ENCODE peak calls at places on chromosomes 1 and 21, in eight cellular contexts. K, C, H, Y, A, G, B and I are unnamed samples.

GRCh38 chr1:246875041-246876026 is 56.4 kb downstream of the AHCTF1 start:
- DNase-seq in K (no peak), C (peak), H (no peak), Y (peak), A (peak), G (no peak), B (no peak), I (no peak)

GRCh38 chr1:161182214-161182613 is 4.9 kb upstream of the B4GALT3 start:
- DNase-seq in K (no peak), C (peak), H (no peak), Y (peak), A (no peak), G (peak), B (peak), I (peak)

GRCh38 chr1:201753492-201753891 is 75.5 kb upstream of the IPO9 start:
- DNase-seq in K (no peak), C (no peak), H (no peak), Y (no peak), A (no peak), G (no peak), B (no peak), I (no peak)

GRCh38 chr1:117646007-117646913 is 40.4 kb downstream of the TENT5C start:
- DNase-seq in K (no peak), C (no peak), H (no peak), Y (peak), A (no peak), G (no peak), B (no peak), I (no peak)

GRCh38 chr1:18564661-18565060 is 66.0 kb upstream of the PAX7 start:
- DNase-seq in K (no peak), C (no peak), H (no peak), Y (no peak), A (no peak), G (no peak), B (no peak), I (no peak)

GRCh38 chr1:201826830-201827229 is 2.1 kb upstream of the IPO9 start:
- DNase-seq in K (no peak), C (no peak), H (no peak), Y (peak), A (peak), G (no peak), B (no peak), I (no peak)

GRCh38 chr1:81801032-81801833 is 499 bp downstream of the ADGRL2 start:
- DNase-seq in K (no peak), C (peak), H (peak), Y (peak), A (peak), G (peak), B (no peak), I (peak)

GRCh38 chr1:231192620-231193163 is 30.8 kb downstream of the TRIM67 start:
- DNase-seq in K (peak), C (no peak), H (peak), Y (peak), A (no peak), G (no peak), B (no peak), I (no peak)

GRCh38 chr1:44652445-44653106 is 21.7 kb downstream of the TMEM53 start:
- DNase-seq in K (peak), C (peak), H (peak), Y (peak), A (peak), G (peak), B (peak), I (peak)

GRCh38 chr21:14755086-14755485 is 209.0 kb upstream of the SAMSN1 start:
- DNase-seq in K (no peak), C (no peak), H (no peak), Y (no peak), A (no peak), G (no peak), B (no peak), I (no peak)

GRCh38 chr1:47818682-47819502 is 178.3 kb downstream of the TRABD2B start:
- DNase-seq in K (no peak), C (peak), H (no peak), Y (no peak), A (peak), G (no peak), B (no peak), I (peak)

GRCh38 chr1:203178083-203178482 is 2.5 kb upstream of the MYBPH start:
- DNase-seq in K (no peak), C (no peak), H (no peak), Y (no peak), A (peak), G (no peak), B (no peak), I (no peak)

GRCh38 chr1:48674641-48675040 is 102.0 kb downstream of the BEND5 start:
- DNase-seq in K (no peak), C (no peak), H (no peak), Y (peak), A (peak), G (no peak), B (no peak), I (no peak)

GRCh38 chr1:159334797-159335196 is 32.7 kb downstream of the FCER1A start:
- DNase-seq in K (no peak), C (no peak), H (no peak), Y (no peak), A (no peak), G (no peak), B (no peak), I (no peak)

GRCh38 chr1:53580009-53580400 is 120.8 kb downstream of the DMRTB1 start:
- DNase-seq in K (no peak), C (no peak), H (no peak), Y (no peak), A (no peak), G (no peak), B (no peak), I (peak)

GRCh38 chr1:109677459-109677858 is 9.6 kb downstream of the GSTM2 start:
- DNase-seq in K (no peak), C (no peak), H (no peak), Y (no peak), A (no peak), G (no peak), B (no peak), I (no peak)

GRCh38 chr1:167442142-167442848 is 76.0 kb downstream of the CD247 start:
- DNase-seq in K (peak), C (peak), H (peak), Y (peak), A (peak), G (peak), B (peak), I (peak)

GRCh38 chr1:220879509-220880366 is 495 bp downstream of the HLX start:
- DNase-seq in K (no peak), C (no peak), H (peak), Y (peak), A (no peak), G (peak), B (no peak), I (peak)

GRCh38 chr1:231856894-231857293 is 230.3 kb downstream of the DISC1 start:
- DNase-seq in K (no peak), C (no peak), H (no peak), Y (no peak), A (no peak), G (no peak), B (no peak), I (no peak)

GRCh38 chr1:64539808-64540207 is 69.9 kb downstream of the CACHD1 start:
- DNase-seq in K (no peak), C (no peak), H (peak), Y (peak), A (peak), G (peak), B (no peak), I (peak)

GRCh38 chr1:74679811-74680210 is 6.2 kb upstream of the ERICH3 start:
- DNase-seq in K (no peak), C (no peak), H (no peak), Y (no peak), A (no peak), G (no peak), B (no peak), I (no peak)

GRCh38 chr1:243968413-243968812 is 82.7 kb upstream of the ZBTB18 start:
- DNase-seq in K (no peak), C (peak), H (no peak), Y (no peak), A (peak), G (no peak), B (no peak), I (no peak)

GRCh38 chr1:111586112-111586511 is 33.5 kb upstream of the RAP1A start:
- DNase-seq in K (no peak), C (no peak), H (no peak), Y (no peak), A (no peak), G (no peak), B (no peak), I (no peak)

GRCh38 chr1:151953409-151954094 is 40.1 kb downstream of the S100A10 start:
- DNase-seq in K (no peak), C (no peak), H (no peak), Y (no peak), A (no peak), G (no peak), B (no peak), I (no peak)

GRCh38 chr21:36713746-36714145 is 14.8 kb downstream of the SIM2 start:
- DNase-seq in K (no peak), C (no peak), H (no peak), Y (no peak), A (no peak), G (no peak), B (no peak), I (no peak)

GRCh38 chr1:53860967-53861411 is 22.9 kb upstream of the NDC1 start:
- DNase-seq in K (peak), C (peak), H (no peak), Y (peak), A (peak), G (no peak), B (peak), I (no peak)

GRCh38 chr1:64315402-64315801 is 112.0 kb downstream of the UBE2U start:
- DNase-seq in K (no peak), C (no peak), H (no peak), Y (no peak), A (no peak), G (no peak), B (no peak), I (no peak)

GRCh38 chr1:43885311-43885801 is 48.2 kb upstream of the ARTN start:
- DNase-seq in K (no peak), C (no peak), H (no peak), Y (no peak), A (no peak), G (no peak), B (no peak), I (no peak)

GRCh38 chr1:10897321-10897980 is 101.0 kb upstream of the CASZ1 start:
- DNase-seq in K (no peak), C (no peak), H (no peak), Y (no peak), A (no peak), G (no peak), B (no peak), I (no peak)

GRCh38 chr21:29657228-29657989 is 282.4 kb downstream of the GRIK1 start:
- DNase-seq in K (no peak), C (no peak), H (no peak), Y (no peak), A (no peak), G (no peak), B (no peak), I (no peak)

GRCh38 chr1:199706826-199707606 is 320.5 kb upstream of the NR5A2 start:
- DNase-seq in K (no peak), C (no peak), H (no peak), Y (no peak), A (no peak), G (no peak), B (no peak), I (no peak)

GRCh38 chr21:14977814-14978213 is 87.0 kb downstream of the NRIP1 start:
- DNase-seq in K (no peak), C (no peak), H (no peak), Y (no peak), A (no peak), G (no peak), B (no peak), I (no peak)

GRCh38 chr1:77802026-77802425 is 22.6 kb downstream of the MIGA1 start:
- DNase-seq in K (no peak), C (no peak), H (no peak), Y (no peak), A (no peak), G (no peak), B (no peak), I (no peak)

GRCh38 chr1:183810172-183810571 is 5.3 kb downstream of the RGL1 start:
- DNase-seq in K (no peak), C (no peak), H (no peak), Y (no peak), A (peak), G (no peak), B (no peak), I (no peak)

GRCh38 chr1:228073061-228073869 is 9.2 kb upstream of the ARF1 start:
- DNase-seq in K (no peak), C (no peak), H (peak), Y (no peak), A (no peak), G (no peak), B (no peak), I (no peak)

GRCh38 chr1:39413902-39414528 is 77.4 kb upstream of the BMP8A start:
- DNase-seq in K (no peak), C (no peak), H (no peak), Y (no peak), A (no peak), G (no peak), B (no peak), I (no peak)

DNA sequence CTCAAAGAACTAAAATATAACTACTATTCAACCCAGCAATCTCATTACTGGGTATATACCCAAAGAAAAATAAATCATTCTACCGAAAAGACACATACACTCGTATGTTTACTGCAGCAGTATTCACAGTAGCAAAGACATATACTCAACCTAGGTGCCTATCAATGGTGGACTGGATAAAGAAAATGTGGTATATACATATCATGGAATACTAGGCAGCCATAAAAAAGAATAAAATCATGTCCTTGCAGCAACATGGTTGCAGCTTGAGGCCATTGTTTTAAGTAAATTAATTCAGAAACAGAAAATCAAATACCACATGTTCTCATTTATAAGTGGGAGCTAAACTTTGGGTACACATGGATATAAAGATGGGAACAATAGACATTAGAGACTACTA is 266.2 kb upstream of the POU3F1 start:
- DNase-seq in K (no peak), C (no peak), H (no peak), Y (no peak), A (no peak), G (no peak), B (no peak), I (no peak)
- H3K27ac ChIP-seq in K (no peak), C (no peak), H (no peak), Y (no peak), A (no peak), G (no peak), B (no peak), I (no peak)

DNA sequence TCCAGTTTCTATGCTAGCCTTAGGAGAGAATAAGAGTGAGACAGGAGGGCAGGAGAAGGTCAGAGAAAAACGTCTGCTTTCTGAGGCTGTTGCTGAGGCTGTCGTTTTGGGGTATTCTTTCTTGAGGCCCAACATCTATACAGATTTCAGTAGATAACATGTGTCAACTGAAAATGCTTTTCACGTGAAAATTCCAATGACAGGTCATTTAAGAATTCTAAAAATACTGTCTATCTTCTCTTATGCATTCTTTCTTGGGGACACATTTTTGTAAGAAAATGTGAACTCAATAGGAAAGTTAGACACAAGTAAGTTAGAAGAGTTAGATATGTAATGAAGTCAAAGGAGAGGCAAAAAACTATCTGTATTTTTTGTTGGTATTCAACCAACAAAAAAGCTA is 150.8 kb downstream of the TGFB2 start:
- DNase-seq in K (no peak), C (peak), H (no peak), Y (no peak), A (no peak), G (no peak), B (no peak), I (no peak)
- H3K27ac ChIP-seq in K (no peak), C (peak), H (no peak), Y (no peak), A (peak), G (no peak), B (no peak), I (peak)

GRCh38 chr1:27789511-27790154 is 16.6 kb downstream of the STX12 start:
- DNase-seq in K (no peak), C (no peak), H (no peak), Y (no peak), A (peak), G (no peak), B (no peak), I (peak)
- H3K27ac ChIP-seq in K (no peak), C (no peak), H (peak), Y (no peak), A (no peak), G (no peak), B (no peak), I (no peak)

GRCh38 chr1:186977266-186977957 is 148.7 kb downstream of the PLA2G4A start:
- DNase-seq in K (no peak), C (no peak), H (no peak), Y (no peak), A (no peak), G (no peak), B (no peak), I (no peak)

GRCh38 chr1:186980400-186980799 is 151.7 kb downstream of the PLA2G4A start:
- DNase-seq in K (no peak), C (peak), H (no peak), Y (no peak), A (no peak), G (no peak), B (no peak), I (no peak)

GRCh38 chr1:186978596-186979556 is 150.1 kb downstream of the PLA2G4A start:
- DNase-seq in K (no peak), C (peak), H (no peak), Y (no peak), A (no peak), G (no peak), B (no peak), I (no peak)

GRCh38 chr1:186976700-186977099 is 148.0 kb downstream of the PLA2G4A start:
- DNase-seq in K (no peak), C (no peak), H (no peak), Y (no peak), A (no peak), G (no peak), B (no peak), I (no peak)

GRCh38 chr1:186974774-186975181 is 146.0 kb downstream of the PLA2G4A start:
- DNase-seq in K (no peak), C (peak), H (no peak), Y (peak), A (peak), G (no peak), B (no peak), I (no peak)
- H3K27ac ChIP-seq in K (no peak), C (peak), H (no peak), Y (peak), A (peak), G (no peak), B (no peak), I (no peak)

DNA sequence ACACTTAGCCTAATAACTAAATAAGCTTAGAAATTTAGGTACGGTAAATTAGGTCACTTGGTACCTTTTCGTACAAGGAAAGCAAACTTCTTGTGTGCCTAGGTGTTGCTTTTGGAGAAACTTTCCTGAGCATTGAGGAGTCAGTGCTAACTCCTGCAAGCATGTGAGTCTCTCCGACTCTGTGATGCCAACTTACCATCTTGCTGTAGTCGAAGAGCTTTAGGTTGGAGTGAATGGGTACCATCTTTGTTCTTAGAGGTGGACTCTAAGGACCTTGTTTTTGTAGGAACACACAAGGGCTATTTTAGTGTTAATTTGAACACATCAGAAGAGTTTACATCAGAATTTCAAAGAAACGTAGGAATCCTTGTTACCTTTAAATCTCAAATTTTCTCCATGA is 688.9 kb downstream of the USP25 start:
- DNase-seq in K (no peak), C (no peak), H (no peak), Y (no peak), A (no peak), G (no peak), B (no peak), I (no peak)
- H3K27ac ChIP-seq in K (peak), C (no peak), H (peak), Y (no peak), A (peak), G (peak), B (no peak), I (peak)

GRCh38 chr1:41160498-41161110 is 81.5 kb downstream of the SCMH1 start:
- DNase-seq in K (no peak), C (no peak), H (no peak), Y (no peak), A (no peak), G (no peak), B (no peak), I (no peak)

GRCh38 chr1:41155105-41155504 is 87.0 kb downstream of the SCMH1 start:
- DNase-seq in K (no peak), C (no peak), H (no peak), Y (no peak), A (no peak), G (no peak), B (no peak), I (no peak)

GRCh38 chr1:41162441-41162840 is 79.7 kb downstream of the SCMH1 start:
- DNase-seq in K (no peak), C (no peak), H (no peak), Y (no peak), A (no peak), G (no peak), B (no peak), I (no peak)

GRCh38 chr1:41161851-41162250 is 80.3 kb downstream of the SCMH1 start:
- DNase-seq in K (no peak), C (no peak), H (no peak), Y (no peak), A (no peak), G (peak), B (no peak), I (no peak)

DNA sequence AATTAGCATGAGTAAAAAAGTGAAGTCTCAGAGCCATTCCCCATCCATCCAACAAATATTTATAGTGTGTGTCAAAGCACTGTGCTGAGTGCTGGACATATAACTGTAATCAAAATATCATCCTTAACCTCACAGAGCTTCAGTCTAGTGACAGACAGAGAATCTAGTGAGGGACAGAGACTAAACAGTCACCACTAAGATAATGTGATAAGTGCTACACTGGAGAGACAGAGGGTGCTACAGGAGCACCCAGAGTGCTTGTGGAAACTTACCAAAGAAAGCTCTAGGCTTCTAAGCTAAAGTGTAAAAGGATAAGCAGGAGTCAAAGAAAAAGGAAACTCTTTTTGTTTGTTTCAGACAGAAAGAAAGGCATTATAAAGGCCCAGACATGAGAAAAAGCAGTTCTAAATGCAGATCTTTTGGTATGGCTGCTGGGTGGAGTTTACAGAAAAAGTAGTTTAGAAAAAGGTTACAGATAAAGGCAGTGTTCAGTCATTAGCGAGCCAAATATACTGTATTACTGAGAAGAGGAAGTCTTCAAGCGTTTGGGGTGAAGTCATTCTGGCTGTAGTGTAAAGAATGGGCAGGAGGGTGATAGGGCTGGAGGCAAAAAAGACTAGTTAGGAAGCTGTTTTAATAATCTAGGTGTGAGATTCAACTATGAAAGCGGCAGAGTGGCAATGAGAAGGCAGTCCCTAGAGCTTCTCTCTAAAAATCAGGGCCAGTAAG is 83.8 kb downstream of the SCMH1 start:
- DNase-seq in K (no peak), C (no peak), H (no peak), Y (no peak), A (no peak), G (no peak), B (no peak), I (no peak)
- H3K27ac ChIP-seq in K (no peak), C (no peak), H (no peak), Y (no peak), A (no peak), G (no peak), B (no peak), I (no peak)

GRCh38 chr1:17553970-17554369 is 14.5 kb downstream of the ARHGEF10L start:
- DNase-seq in K (no peak), C (peak), H (no peak), Y (peak), A (peak), G (no peak), B (no peak), I (peak)
- H3K27ac ChIP-seq in K (no peak), C (no peak), H (no peak), Y (no peak), A (no peak), G (no peak), B (no peak), I (peak)